ENCODE peak calls at places on chromosomes 13 and 19, in five cellular contexts. G is IMR-90, P is H9, H is mesendoderm, N is neuronal stem cell. Y is an unnamed sample.

GRCh38 chr13:48233886-48234488 is 981 bp downstream of the ITM2B start:
- DNase-seq in G (peak; percentile 61), P (no peak), H (peak; percentile 44), N (no peak), Y (peak; percentile 46)

GRCh38 chr19:17079710-17080440 is 4.3 kb downstream of the MYO9B start:
- DNase-seq in G (peak; percentile 99), P (no peak), H (no peak), N (peak; percentile 37), Y (peak; percentile 88)

GRCh38 chr13:40252241-40252640 is 414.2 kb downstream of the FOXO1 start:
- DNase-seq in G (no peak), P (no peak), H (no peak), N (no peak), Y (no peak)

GRCh38 chr19:31546561-31546960 is 197.3 kb upstream of the TSHZ3 start:
- DNase-seq in G (no peak), P (no peak), H (no peak), N (no peak), Y (no peak)

GRCh38 chr19:13849277-13849676 is 27.7 kb upstream of the NANOS3 start:
- DNase-seq in G (no peak), P (peak; percentile 30), H (no peak), N (no peak), Y (no peak)

GRCh38 chr13:49679244-49679643 is 12.0 kb downstream of the EBPL start:
- DNase-seq in G (peak; percentile 35), P (no peak), H (no peak), N (no peak), Y (peak; percentile 41)

GRCh38 chr19:53008061-53008778 is 5.5 kb upstream of the ERVV-1 start:
- DNase-seq in G (no peak), P (no peak), H (no peak), N (no peak), Y (peak; percentile 78)

GRCh38 chr19:49422407-49423277 is 599 bp downstream of the PTH2 start:
- DNase-seq in G (peak; percentile 17), P (peak; percentile 88), H (peak; percentile 63), N (peak; percentile 79), Y (no peak)

GRCh38 chr19:12346896-12347295 is 13.5 kb upstream of the ZNF563 start:
- DNase-seq in G (no peak), P (no peak), H (no peak), N (no peak), Y (no peak)

GRCh38 chr19:48874309-48875135 is 2.3 kb downstream of the PPP1R15A start:
- DNase-seq in G (peak; percentile 80), P (no peak), H (no peak), N (no peak), Y (peak; percentile 62)

GRCh38 chr13:112703935-112704633 is 14.2 kb downstream of the ATP11A start:
- DNase-seq in G (no peak), P (no peak), H (no peak), N (no peak), Y (no peak)

GRCh38 chr13:36531746-36532486 is 99.6 kb downstream of the CCNA1 start:
- DNase-seq in G (no peak), P (no peak), H (no peak), N (no peak), Y (peak; percentile 22)

GRCh38 chr19:19627716-19628498 is at the start of gene LPAR2:
- DNase-seq in G (no peak), P (peak; percentile 78), H (peak; percentile 81), N (peak; percentile 46), Y (peak; percentile 86)

GRCh38 chr19:13627531-13627930 is 121.3 kb upstream of the CACNA1A start:
- DNase-seq in G (no peak), P (no peak), H (no peak), N (no peak), Y (no peak)

GRCh38 chr13:35343417-35343816 is 133.1 kb downstream of the MAB21L1 start:
- DNase-seq in G (no peak), P (no peak), H (no peak), N (no peak), Y (no peak)

GRCh38 chr13:112103971-112104872 is 37.3 kb downstream of the SOX1 start:
- DNase-seq in G (no peak), P (peak; percentile 66), H (peak; percentile 72), N (peak; percentile 99), Y (no peak)

GRCh38 chr13:30577381-30577780 is 40.3 kb upstream of the USPL1 start:
- DNase-seq in G (peak; percentile 95), P (no peak), H (peak; percentile 36), N (no peak), Y (peak; percentile 50)

GRCh38 chr13:33262069-33262487 is 23.5 kb downstream of the STARD13 start:
- DNase-seq in G (peak; percentile 70), P (peak; percentile 66), H (peak; percentile 83), N (no peak), Y (peak; percentile 59)

GRCh38 chr13:93847162-93847561 is 620.6 kb downstream of the GPC6 start:
- DNase-seq in G (peak; percentile 93), P (no peak), H (no peak), N (no peak), Y (no peak)

GRCh38 chr13:84491952-84492351 is 609.7 kb upstream of the SLITRK1 start:
- DNase-seq in G (no peak), P (no peak), H (no peak), N (no peak), Y (no peak)

GRCh38 chr13:84481958-84482357 is 599.7 kb upstream of the SLITRK1 start:
- DNase-seq in G (peak; percentile 87), P (no peak), H (no peak), N (no peak), Y (no peak)

DNA sequence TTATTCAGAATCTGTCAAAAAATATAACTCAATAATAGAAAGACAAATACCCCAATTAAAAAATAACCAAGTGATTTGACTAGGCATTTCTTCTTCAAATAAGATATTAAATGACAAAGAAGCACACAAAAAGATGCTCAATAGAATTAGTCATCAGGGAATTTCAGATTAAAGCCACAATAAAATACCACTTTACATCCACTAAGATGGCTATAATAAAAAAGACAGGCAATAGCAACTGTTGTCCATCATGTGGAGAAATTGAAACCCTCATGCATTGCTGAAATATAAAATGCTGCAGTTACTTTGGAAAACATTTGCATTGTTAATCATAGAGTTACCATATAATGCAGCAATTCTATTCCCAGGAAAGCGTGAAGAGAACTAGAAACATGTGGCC is 605.4 kb upstream of the SLITRK1 start:
- DNase-seq in G (no peak), P (no peak), H (no peak), N (no peak), Y (no peak)
- H3K4ac ChIP-seq in G (no peak overlapping the region), P (no peak overlapping the region), H (no peak overlapping the region), N (no peak overlapping the region), Y (no peak overlapping the region)

GRCh38 chr13:69109891-69110525 is 997.6 kb upstream of the ATXN8OS start:
- DNase-seq in G (no peak), P (peak; percentile 31), H (peak; percentile 30), N (no peak), Y (no peak)
- H2BK120ac ChIP-seq in G (no peak overlapping the region), P (no peak overlapping the region), H (no peak overlapping the region), N (no peak overlapping the region), Y (no peak overlapping the region)

GRCh38 chr19:42313840-42314755 is 989 bp downstream of the TMEM145 start:
- DNase-seq in G (no peak), P (no peak), H (no peak), N (no peak), Y (no peak)
- H3K4ac ChIP-seq in G (no peak overlapping the region), P (no peak overlapping the region), H (no peak overlapping the region), N (no peak overlapping the region), Y (no peak overlapping the region)

GRCh38 chr13:21020581-21020980 is 40.8 kb downstream of the LATS2 start:
- DNase-seq in G (no peak), P (peak; percentile 14), H (no peak), N (no peak), Y (no peak)
- H2BK120ac ChIP-seq in G (no peak overlapping the region), P (no peak overlapping the region), H (no peak overlapping the region), N (no peak overlapping the region), Y (no peak overlapping the region)

DNA sequence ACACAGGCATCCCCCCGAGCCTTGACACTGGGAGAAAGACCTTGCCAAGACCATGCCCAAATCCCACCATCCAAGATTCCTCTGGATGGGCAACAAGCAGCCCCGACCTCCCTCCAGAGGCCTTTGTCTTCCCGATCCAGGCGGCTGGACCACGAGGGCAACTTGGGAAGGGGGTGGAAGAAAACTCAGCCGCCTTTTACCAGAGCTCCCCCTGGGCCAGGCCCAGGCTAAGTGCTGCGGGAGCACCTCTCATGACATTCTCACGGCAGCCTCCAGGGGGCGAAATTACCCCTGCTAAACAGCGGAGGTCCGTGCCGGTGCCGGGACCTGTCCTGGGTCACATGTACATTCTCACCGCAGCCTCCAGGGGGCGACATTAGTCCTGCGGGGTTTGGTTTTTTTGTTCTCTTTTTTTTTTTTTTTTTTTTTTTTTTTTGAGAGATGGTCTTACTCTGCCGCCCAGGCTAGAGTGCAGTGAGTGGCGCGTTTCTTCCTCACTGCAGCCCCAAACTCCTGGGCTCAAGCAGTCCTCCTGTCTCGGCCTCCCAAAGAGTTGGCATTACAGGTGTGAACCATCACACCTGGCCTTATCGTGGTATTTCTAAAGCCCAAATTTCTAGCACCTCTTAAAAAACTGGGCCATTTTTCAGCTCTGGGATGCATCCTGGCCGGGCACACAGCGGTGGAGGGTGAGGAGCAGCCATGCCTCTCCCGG is 2.1 kb upstream of the RSPH6A start:
- DNase-seq in G (peak; percentile 90), P (peak; percentile 98), H (peak; percentile 98), N (peak; percentile 96), Y (peak; percentile 99)
- H3K4ac ChIP-seq in G (peak overlapping the region; percentile 25), P (no peak overlapping the region), H (peak overlapping the region; percentile 82), N (no peak overlapping the region), Y (no peak overlapping the region)

GRCh38 chr19:35746087-35746462 is 624 bp downstream of the PSENEN start:
- DNase-seq in G (no peak), P (no peak), H (no peak), N (no peak), Y (no peak)
- H2BK120ac ChIP-seq in G (no peak overlapping the region), P (no peak overlapping the region), H (no peak overlapping the region), N (no peak overlapping the region), Y (peak overlapping the region; percentile 29)

DNA sequence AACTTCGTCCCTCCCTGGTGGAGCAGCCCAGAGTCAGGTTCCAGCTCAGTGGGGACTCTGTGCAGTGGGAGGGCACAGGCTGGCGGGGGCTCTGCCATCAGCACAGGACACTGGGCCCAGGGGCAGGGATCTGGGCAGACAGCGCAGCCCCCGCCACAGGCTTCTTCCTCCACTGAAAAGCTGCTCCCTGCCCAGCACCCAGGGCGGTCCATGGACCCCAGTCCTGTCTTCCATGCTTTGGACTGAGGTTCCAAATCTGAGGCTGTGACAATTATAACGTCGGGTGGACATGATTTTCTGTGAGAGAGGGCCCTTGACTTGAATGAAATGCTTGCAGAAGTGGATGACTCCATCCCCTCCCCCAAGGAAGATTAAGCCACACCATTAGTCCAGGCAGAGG is 21.2 kb upstream of the NCCRP1 start:
- DNase-seq in G (no peak), P (no peak), H (no peak), N (no peak), Y (no peak)
- H3K4ac ChIP-seq in G (no peak overlapping the region), P (no peak overlapping the region), H (no peak overlapping the region), N (no peak overlapping the region), Y (no peak overlapping the region)

Y was measured in trophoblast cell.